ENCODE peak calls at places on chromosomes 6 and 20, in four cellular contexts. K, H, O and C are unnamed samples.

GRCh38 chr6:4522453-4522852 is 253.8 kb upstream of the CDYL start:
- DNase-seq in K (peak), H (no peak), O (no peak), C (no peak)

GRCh38 chr6:22972771-22973170 is 403.4 kb downstream of the HDGFL1 start:
- DNase-seq in K (no peak), H (no peak), O (no peak), C (no peak)

GRCh38 chr6:170152989-170153388 is 137.9 kb downstream of the DLL1 start:
- DNase-seq in K (peak), H (no peak), O (peak), C (peak)

GRCh38 chr6:34190504-34191122 is 44.7 kb upstream of the GRM4 start:
- DNase-seq in K (peak), H (no peak), O (no peak), C (no peak)

GRCh38 chr6:38170666-38171065 is 351.1 kb downstream of the ZFAND3 start:
- DNase-seq in K (no peak), H (no peak), O (no peak), C (no peak)

GRCh38 chr6:164832410-164832809 is 477.0 kb downstream of the C6orf118 start:
- DNase-seq in K (no peak), H (no peak), O (no peak), C (no peak)

GRCh38 chr6:31958412-31958740 is 395 bp downstream of the NELFE start:
- DNase-seq in K (no peak), H (no peak), O (no peak), C (peak)

GRCh38 chr6:75130784-75131183 is 75.1 kb downstream of the COL12A1 start:
- DNase-seq in K (no peak), H (peak), O (no peak), C (no peak)

GRCh38 chr6:84227044-84227433 is 404 bp downstream of the CEP162 start:
- DNase-seq in K (no peak), H (no peak), O (no peak), C (peak)

GRCh38 chr6:43806041-43806757 is 36.2 kb downstream of the VEGFA start:
- DNase-seq in K (no peak), H (no peak), O (no peak), C (no peak)

GRCh38 chr20:8250539-8251200 is 118.6 kb downstream of the PLCB1 start:
- DNase-seq in K (no peak), H (no peak), O (no peak), C (no peak)

GRCh38 chr6:26017567-26017966 is 55.0 kb downstream of the TRIM38 start:
- DNase-seq in K (peak), H (peak), O (peak), C (peak)

GRCh38 chr6:11278207-11278559 is 45.7 kb upstream of the NEDD9 start:
- DNase-seq in K (no peak), H (no peak), O (no peak), C (no peak)

GRCh38 chr6:151763938-151764680 is 43.4 kb upstream of the ESR1 start:
- DNase-seq in K (peak), H (peak), O (peak), C (peak)
- TF ChIP-seq CTCF in K (peak), H (peak), O (peak), C (peak)

GRCh38 chr6:136774228-136775041 is 17.8 kb downstream of the MAP3K5 start:
- DNase-seq in K (no peak), H (no peak), O (no peak), C (peak)
- H3K27ac ChIP-seq in K (peak), H (no peak), O (peak), C (no peak)

GRCh38 chr6:13383280-13384163 is 55.2 kb upstream of the TBC1D7 start:
- DNase-seq in K (no peak), H (no peak), O (no peak), C (no peak)
- TF ChIP-seq CTCF in K (peak), H (no peak), O (peak), C (no peak)

DNA sequence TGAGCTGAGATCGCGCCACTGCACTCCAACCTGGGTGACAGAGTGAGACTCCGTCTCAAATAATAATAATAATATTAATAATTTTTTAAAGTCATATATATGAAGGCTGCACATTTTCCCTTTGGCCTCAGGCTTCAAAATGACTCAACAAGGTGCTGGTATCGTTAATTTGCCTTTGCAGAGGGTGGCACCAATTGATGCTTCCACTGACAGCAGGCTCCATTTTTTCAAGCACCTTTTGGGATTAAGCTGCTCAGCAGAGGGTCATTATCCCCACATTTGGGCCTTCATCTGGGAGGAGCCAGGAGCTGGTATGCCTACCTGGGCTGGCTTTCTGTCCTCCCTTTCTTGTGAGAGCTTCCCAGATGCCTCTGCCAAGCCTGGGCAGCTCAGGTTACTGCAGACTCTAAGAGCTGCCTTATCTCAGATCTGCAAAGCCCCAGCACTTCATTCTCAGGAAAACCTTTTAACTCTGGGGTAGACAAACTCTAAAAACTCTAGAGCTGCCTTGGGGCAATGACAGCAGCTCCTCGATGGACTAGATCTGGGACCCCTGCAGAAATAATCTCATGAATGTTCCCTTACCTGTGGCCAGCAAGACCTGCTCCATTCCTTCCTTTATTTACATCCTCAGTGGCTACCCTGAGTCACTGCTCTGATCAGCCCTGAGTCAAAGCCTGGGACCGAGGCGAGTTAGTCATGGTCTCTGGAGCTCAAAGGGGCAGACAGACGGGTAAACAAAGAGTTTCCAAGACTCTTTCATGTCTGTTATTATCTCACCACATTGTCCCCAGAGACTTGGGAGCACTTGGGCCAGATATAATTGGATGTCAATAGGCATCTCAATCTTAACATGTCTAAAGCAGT is 80.0 kb upstream of the EYA2 start:
- DNase-seq in K (no peak), H (no peak), O (no peak), C (peak)
- H3K27ac ChIP-seq in K (no peak), H (no peak), O (no peak), C (no peak)